ENCODE peak calls at places on chromosome 1, in eight cellular contexts. One of them, this sample, is unnamed.

GRCh38 chr1:101453844-101454243 is 217.0 kb downstream of the S1PR1 start:
- DNase-seq in Right ventricle myocardium superior: no peak
- DNase-seq in NCI-H1092 treated with DMSO at 0.1 percent for 48 hours: no peak
- DNase-seq in RPMI8226: no peak
- DNase-seq in GM12891: no peak
- DNase-seq in HT1080: peak
- DNase-seq in fibroblast of villous mesenchyme: no peak
- DNase-seq in activated CD4-positive, alpha-beta memory T cell treated with anti-CD3 and anti-CD28 coated beads, Interleukin-2, amount 10 ng/mL, durations not matched to agents 7 days and 5 days: no peak
- DNase-seq in this sample: no peak

GRCh38 chr1:25004355-25004754 is 74.3 kb upstream of the RUNX3 start:
- DNase-seq in HT1080: no peak
- DNase-seq in fibroblast of villous mesenchyme: no peak
- DNase-seq in GM12891: no peak
- DNase-seq in activated CD4-positive, alpha-beta memory T cell treated with anti-CD3 and anti-CD28 coated beads, Interleukin-2, amount 10 ng/mL, durations not matched to agents 7 days and 5 days: peak
- DNase-seq in Right ventricle myocardium superior: no peak
- DNase-seq in RPMI8226: no peak
- DNase-seq in NCI-H1092 treated with DMSO at 0.1 percent for 48 hours: no peak
- DNase-seq in this sample: peak

GRCh38 chr1:6105763-6106162 is 60.1 kb downstream of the KCNAB2 start:
- DNase-seq in RPMI8226: peak
- DNase-seq in GM12891: no peak
- DNase-seq in NCI-H1092 treated with DMSO at 0.1 percent for 48 hours: no peak
- DNase-seq in activated CD4-positive, alpha-beta memory T cell treated with anti-CD3 and anti-CD28 coated beads, Interleukin-2, amount 10 ng/mL, durations not matched to agents 7 days and 5 days: no peak
- DNase-seq in HT1080: no peak
- DNase-seq in fibroblast of villous mesenchyme: no peak
- DNase-seq in Right ventricle myocardium superior: peak
- DNase-seq in this sample: peak

GRCh38 chr1:55974714-55975441 is 604.5 kb downstream of the PLPP3 start:
- DNase-seq in GM12891: no peak
- DNase-seq in Right ventricle myocardium superior: no peak
- DNase-seq in HT1080: no peak
- DNase-seq in fibroblast of villous mesenchyme: peak
- DNase-seq in activated CD4-positive, alpha-beta memory T cell treated with anti-CD3 and anti-CD28 coated beads, Interleukin-2, amount 10 ng/mL, durations not matched to agents 7 days and 5 days: no peak
- DNase-seq in RPMI8226: no peak
- DNase-seq in NCI-H1092 treated with DMSO at 0.1 percent for 48 hours: no peak
- DNase-seq in this sample: no peak

GRCh38 chr1:57678138-57678537 is 254.3 kb upstream of the DAB1 start:
- DNase-seq in NCI-H1092 treated with DMSO at 0.1 percent for 48 hours: peak
- DNase-seq in Right ventricle myocardium superior: no peak
- DNase-seq in activated CD4-positive, alpha-beta memory T cell treated with anti-CD3 and anti-CD28 coated beads, Interleukin-2, amount 10 ng/mL, durations not matched to agents 7 days and 5 days: no peak
- DNase-seq in HT1080: no peak
- DNase-seq in GM12891: no peak
- DNase-seq in fibroblast of villous mesenchyme: no peak
- DNase-seq in RPMI8226: no peak
- DNase-seq in this sample: no peak

GRCh38 chr1:209354111-209354839 is 229.2 kb upstream of the CAMK1G start:
- DNase-seq in NCI-H1092 treated with DMSO at 0.1 percent for 48 hours: peak
- DNase-seq in fibroblast of villous mesenchyme: peak
- DNase-seq in HT1080: peak
- DNase-seq in Right ventricle myocardium superior: peak
- DNase-seq in GM12891: peak
- DNase-seq in RPMI8226: peak
- DNase-seq in activated CD4-positive, alpha-beta memory T cell treated with anti-CD3 and anti-CD28 coated beads, Interleukin-2, amount 10 ng/mL, durations not matched to agents 7 days and 5 days: peak
- DNase-seq in this sample: peak

GRCh38 chr1:235917267-235917811 is 50.6 kb upstream of the LYST start:
- DNase-seq in Right ventricle myocardium superior: peak
- DNase-seq in activated CD4-positive, alpha-beta memory T cell treated with anti-CD3 and anti-CD28 coated beads, Interleukin-2, amount 10 ng/mL, durations not matched to agents 7 days and 5 days: peak
- DNase-seq in fibroblast of villous mesenchyme: peak
- DNase-seq in NCI-H1092 treated with DMSO at 0.1 percent for 48 hours: peak
- DNase-seq in HT1080: peak
- DNase-seq in RPMI8226: peak
- DNase-seq in GM12891: peak
- DNase-seq in this sample: peak

GRCh38 chr1:245209658-245210415 is 55.1 kb downstream of the KIF26B start:
- DNase-seq in GM12891: no peak
- DNase-seq in fibroblast of villous mesenchyme: no peak
- DNase-seq in RPMI8226: no peak
- DNase-seq in HT1080: no peak
- DNase-seq in activated CD4-positive, alpha-beta memory T cell treated with anti-CD3 and anti-CD28 coated beads, Interleukin-2, amount 10 ng/mL, durations not matched to agents 7 days and 5 days: no peak
- DNase-seq in Right ventricle myocardium superior: no peak
- DNase-seq in NCI-H1092 treated with DMSO at 0.1 percent for 48 hours: no peak
- DNase-seq in this sample: no peak

GRCh38 chr1:93702102-93702827 is 20.6 kb upstream of the BCAR3 start:
- DNase-seq in GM12891: no peak
- DNase-seq in fibroblast of villous mesenchyme: no peak
- DNase-seq in NCI-H1092 treated with DMSO at 0.1 percent for 48 hours: peak
- DNase-seq in Right ventricle myocardium superior: peak
- DNase-seq in activated CD4-positive, alpha-beta memory T cell treated with anti-CD3 and anti-CD28 coated beads, Interleukin-2, amount 10 ng/mL, durations not matched to agents 7 days and 5 days: no peak
- DNase-seq in RPMI8226: no peak
- DNase-seq in HT1080: peak
- DNase-seq in this sample: no peak

GRCh38 chr1:224507771-224508523 is 73.3 kb upstream of the WDR26 start:
- DNase-seq in NCI-H1092 treated with DMSO at 0.1 percent for 48 hours: no peak
- DNase-seq in activated CD4-positive, alpha-beta memory T cell treated with anti-CD3 and anti-CD28 coated beads, Interleukin-2, amount 10 ng/mL, durations not matched to agents 7 days and 5 days: no peak
- DNase-seq in GM12891: no peak
- DNase-seq in Right ventricle myocardium superior: no peak
- DNase-seq in RPMI8226: no peak
- DNase-seq in HT1080: no peak
- DNase-seq in fibroblast of villous mesenchyme: peak
- DNase-seq in this sample: no peak

GRCh38 chr1:245001252-245001651 is 136.9 kb upstream of the HNRNPU start:
- DNase-seq in activated CD4-positive, alpha-beta memory T cell treated with anti-CD3 and anti-CD28 coated beads, Interleukin-2, amount 10 ng/mL, durations not matched to agents 7 days and 5 days: no peak
- DNase-seq in Right ventricle myocardium superior: no peak
- DNase-seq in RPMI8226: no peak
- DNase-seq in GM12891: no peak
- DNase-seq in NCI-H1092 treated with DMSO at 0.1 percent for 48 hours: no peak
- DNase-seq in fibroblast of villous mesenchyme: no peak
- DNase-seq in HT1080: no peak
- DNase-seq in this sample: no peak

GRCh38 chr1:8599813-8600212 is 217.6 kb downstream of the RERE start:
- DNase-seq in RPMI8226: no peak
- DNase-seq in HT1080: no peak
- DNase-seq in Right ventricle myocardium superior: no peak
- DNase-seq in NCI-H1092 treated with DMSO at 0.1 percent for 48 hours: no peak
- DNase-seq in fibroblast of villous mesenchyme: no peak
- DNase-seq in activated CD4-positive, alpha-beta memory T cell treated with anti-CD3 and anti-CD28 coated beads, Interleukin-2, amount 10 ng/mL, durations not matched to agents 7 days and 5 days: no peak
- DNase-seq in GM12891: no peak
- DNase-seq in this sample: no peak